ENCODE peak calls at places on chromosomes 11 and 22, in eight cellular contexts. F, S, K, H, Z, N, C and X are unnamed samples.

GRCh38 chr22:44133901-44134511 is 46.7 kb upstream of the PARVG start:
- DNase-seq in F (no peak), Z (no peak), N (no peak), S (no peak), K (peak; percentile 97), C (no peak), H (no peak), X (peak; percentile 85)

GRCh38 chr11:117629891-117630538 is 167.0 kb downstream of the DSCAML1 start:
- DNase-seq in Z (no peak), F (no peak), S (no peak), N (no peak), H (no peak), K (no peak), C (no peak), X (no peak)

GRCh38 chr11:66595245-66595904 is 2.4 kb downstream of the CCS start:
- DNase-seq in H (no peak), K (no peak), S (no peak), N (no peak), F (no peak), C (no peak), Z (peak; percentile 36), X (peak; percentile 82)

GRCh38 chr11:107151158-107151557 is 132.9 kb upstream of the GUCY1A2 start:
- DNase-seq in N (no peak), K (no peak), S (no peak), Z (no peak), C (no peak), H (no peak), F (no peak), X (no peak)

GRCh38 chr11:62443390-62444201 is 24.8 kb downstream of the SCGB1A1 start:
- DNase-seq in F (no peak), H (no peak), C (no peak), K (no peak), N (no peak), Z (no peak), S (no peak), X (peak; percentile 91)

GRCh38 chr22:49964493-49965290 is 4.1 kb downstream of the PIM3 start:
- DNase-seq in F (no peak), C (no peak), N (peak; percentile 13), S (no peak), H (peak; percentile 69), Z (no peak), K (no peak), X (no peak)

GRCh38 chr11:95863486-95864140 is 60.3 kb downstream of the MTMR2 start:
- DNase-seq in S (no peak), F (peak; percentile 63), K (peak; percentile 92), H (no peak), C (no peak), Z (no peak), N (no peak), X (peak; percentile 84)

GRCh38 chr11:108316061-108316460 is 93.2 kb downstream of the ATM start:
- DNase-seq in H (no peak), K (no peak), C (peak; percentile 53), Z (no peak), F (no peak), S (no peak), N (no peak), X (no peak)

GRCh38 chr11:1472180-1473005 is 14.2 kb downstream of the MOB2 start:
- DNase-seq in H (peak; percentile 63), N (no peak), C (no peak), S (no peak), Z (no peak), K (no peak), F (no peak), X (no peak)

GRCh38 chr11:44574620-44575287 is 9.3 kb downstream of the CD82 start:
- DNase-seq in F (peak; percentile 97), K (peak; percentile 88), S (no peak), Z (peak; percentile 60), H (no peak), N (no peak), C (no peak), X (peak; percentile 83)

GRCh38 chr11:66281776-66282467 is 3.9 kb downstream of the CNIH2 start:
- DNase-seq in F (no peak), S (no peak), C (no peak), K (no peak), N (no peak), H (no peak), Z (no peak), X (no peak)

GRCh38 chr22:50627452-50627913 is 469 bp downstream of the ARSA start:
- DNase-seq in S (no peak), F (no peak), Z (no peak), C (peak; percentile 26), N (no peak), H (no peak), K (no peak), X (no peak)

GRCh38 chr11:92286718-92287117 is 62.1 kb downstream of the FAT3 start:
- DNase-seq in S (no peak), F (no peak), C (peak; percentile 69), N (no peak), K (no peak), H (no peak), Z (no peak), X (no peak)

GRCh38 chr11:69912911-69913451 is 93.8 kb upstream of the FGF3 start:
- DNase-seq in C (no peak), S (no peak), N (no peak), F (no peak), Z (no peak), K (no peak), H (peak; percentile 67), X (peak; percentile 15)

GRCh38 chr11:126585388-126586302 is 230.2 kb downstream of the ST3GAL4 start:
- DNase-seq in S (no peak), K (peak; percentile 96), F (peak; percentile 89), C (no peak), H (no peak), Z (no peak), N (no peak), X (peak; percentile 94)

GRCh38 chr11:100676901-100677300 is 10.2 kb upstream of the ARHGAP42 start:
- DNase-seq in S (no peak), Z (no peak), C (no peak), H (no peak), N (no peak), F (no peak), K (no peak), X (no peak)

GRCh38 chr22:38006906-38007305 is 22.6 kb upstream of the SOX10 start:
- DNase-seq in S (no peak), K (no peak), N (no peak), F (no peak), H (no peak), Z (no peak), C (no peak), X (no peak)

GRCh38 chr11:47508595-47509555 is 44.1 kb downstream of the CELF1 start:
- DNase-seq in S (no peak), Z (no peak), H (no peak), K (no peak), N (peak; percentile 20), F (no peak), C (no peak), X (no peak)

GRCh38 chr11:128361451-128362020 is 225.8 kb downstream of the ETS1 start:
- DNase-seq in N (no peak), H (no peak), K (peak; percentile 46), F (peak; percentile 34), S (peak; percentile 14), C (no peak), Z (peak; percentile 37), X (peak; percentile 69)

GRCh38 chr11:8273281-8273680 is 9.6 kb upstream of the LMO1 start:
- DNase-seq in F (no peak), S (no peak), N (no peak), H (no peak), Z (no peak), C (no peak), K (peak; percentile 9), X (peak; percentile 27)

DNA sequence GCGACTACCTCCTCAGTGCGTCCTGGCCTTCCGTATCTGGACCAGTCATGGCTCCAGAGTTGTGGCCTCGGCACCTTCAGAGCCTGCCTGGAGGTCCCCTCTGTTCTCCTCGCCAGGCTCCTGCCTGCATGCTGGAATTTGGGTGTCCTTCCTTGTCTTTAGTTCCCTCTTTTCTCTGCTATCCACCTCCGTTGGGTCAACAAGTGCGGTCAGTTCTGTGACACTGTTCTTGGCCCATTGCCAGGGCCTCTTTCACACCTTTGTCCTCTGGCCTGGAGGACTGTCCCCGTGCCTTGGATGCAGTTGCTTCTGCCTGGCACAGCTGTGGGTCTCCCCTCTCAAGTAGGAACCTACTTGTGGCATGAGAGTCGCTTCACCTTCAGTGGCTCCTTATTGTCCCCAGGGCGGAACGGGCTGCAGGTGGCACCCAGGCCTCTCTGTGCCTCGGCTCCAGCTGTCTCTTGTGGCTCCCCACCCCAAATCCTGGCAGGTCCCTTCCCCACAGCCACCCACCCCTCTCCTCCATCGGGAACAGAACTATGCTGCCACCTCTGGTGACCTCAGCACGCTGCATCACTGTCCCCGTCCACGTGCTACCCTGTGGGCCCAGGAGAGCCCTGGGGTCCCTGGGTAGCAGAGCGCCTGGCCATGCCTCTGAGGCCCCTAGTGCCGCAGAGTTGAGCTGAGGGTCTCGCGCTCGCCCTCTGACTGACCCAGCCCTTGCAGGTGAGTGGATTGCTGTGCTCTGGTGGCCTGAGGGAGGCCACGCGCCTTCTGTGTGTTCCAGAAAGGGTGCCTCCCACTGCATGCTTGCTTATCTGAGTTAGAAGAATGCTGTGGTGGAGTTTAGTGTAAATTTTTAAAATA is 4.7 kb downstream of the DGCR8 start:
- DNase-seq in Z (no peak), N (no peak), K (no peak), F (no peak), S (peak; percentile 37), C (peak; percentile 57), H (no peak), X (peak; percentile 8)
- TF ChIP-seq CTCF in Z (peak; percentile 8), N (peak; percentile 50), K (peak; percentile 40), F (peak; percentile 26), S (peak; percentile 52), C (peak; percentile 50), H (peak; percentile 68), X (peak; percentile 26)

GRCh38 chr11:111978028-111978771 is 41.1 kb downstream of the DIXDC1 start:
- DNase-seq in S (no peak), K (peak; percentile 83), N (no peak), Z (no peak), H (no peak), C (peak; percentile 59), F (no peak), X (peak; percentile 76)
- TF ChIP-seq CTCF in S (no peak), K (no peak), N (no peak), Z (no peak), H (peak; percentile 39), C (no peak), F (no peak), X (peak; percentile 27)

DNA sequence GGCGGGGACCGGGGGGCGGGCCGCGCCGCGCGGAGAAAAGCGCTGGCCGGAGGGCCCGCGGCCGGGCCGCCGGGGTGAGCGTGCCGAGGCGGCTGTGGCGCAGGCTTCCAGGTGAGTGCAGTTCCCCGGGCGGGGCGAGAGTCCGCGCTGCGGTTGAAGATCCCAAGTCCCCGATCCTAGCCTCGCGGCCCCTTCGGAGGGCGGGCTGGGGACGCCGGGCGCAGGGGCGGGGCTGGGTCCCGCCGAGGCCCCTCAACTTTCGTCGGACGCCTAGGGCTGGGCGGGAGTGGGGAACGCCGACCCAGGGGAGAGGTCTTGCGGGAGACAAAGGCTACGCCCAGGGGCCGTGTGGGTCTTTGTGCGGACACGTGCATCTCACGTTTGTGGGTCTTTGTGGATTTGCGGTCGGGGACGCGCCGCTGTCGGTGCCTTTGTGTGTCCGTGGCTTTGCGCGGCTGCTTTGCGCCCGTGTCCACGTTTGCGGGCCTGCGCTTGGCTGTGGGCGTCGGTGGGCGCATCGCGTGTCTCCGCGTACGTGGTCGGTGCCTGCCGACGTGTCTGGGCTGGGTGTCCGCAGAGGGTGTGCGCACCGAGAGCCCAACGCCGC is at the start of gene TSKU:
- DNase-seq in N (no peak), C (no peak), S (no peak), Z (no peak), H (peak; percentile 93), K (peak; percentile 47), F (no peak), X (no peak)
- TF ChIP-seq CTCF in N (no peak), C (no peak), S (no peak), Z (no peak), H (no peak), K (no peak), F (no peak), X (no peak)

GRCh38 chr11:5452712-5453111 is 3.6 kb downstream of the OR51I2 start:
- DNase-seq in Z (no peak), C (no peak), S (no peak), F (no peak), H (no peak), K (no peak), N (no peak), X (no peak)
- TF ChIP-seq CTCF in Z (no peak), C (no peak), S (peak; percentile 10), F (no peak), H (peak; percentile 14), K (no peak), N (no peak), X (no peak)